ENCODE peak calls at places on chromosomes 13 and 19, in nine cellular contexts. One of them, this sample, is unnamed.

GRCh38 chr13:49308104-49308875 is 60.6 kb downstream of the CDADC1 start:
- DNase-seq in CD4-positive, CD25-positive, alpha-beta regulatory T cell: no peak
- DNase-seq in mesendoderm: no peak
- DNase-seq in heart right ventricle: peak
- DNase-seq in A549: no peak
- DNase-seq in endodermal cell: no peak
- DNase-seq in hepatocyte: peak
- DNase-seq in cardiac muscle cell: no peak
- DNase-seq in H1: no peak
- DNase-seq in this sample: no peak

GRCh38 chr19:48629599-48630288 is 7.4 kb downstream of the DBP start:
- DNase-seq in CD4-positive, CD25-positive, alpha-beta regulatory T cell: no peak
- DNase-seq in mesendoderm: peak
- DNase-seq in heart right ventricle: no peak
- DNase-seq in A549: no peak
- DNase-seq in endodermal cell: peak
- DNase-seq in hepatocyte: peak
- DNase-seq in cardiac muscle cell: peak
- DNase-seq in H1: peak
- DNase-seq in this sample: no peak

GRCh38 chr19:43798546-43799409 is 3.5 kb downstream of the LYPD5 start:
- DNase-seq in CD4-positive, CD25-positive, alpha-beta regulatory T cell: peak
- DNase-seq in mesendoderm: peak
- DNase-seq in heart right ventricle: no peak
- DNase-seq in A549: peak
- DNase-seq in endodermal cell: peak
- DNase-seq in hepatocyte: peak
- DNase-seq in cardiac muscle cell: peak
- DNase-seq in H1: peak
- DNase-seq in this sample: no peak

GRCh38 chr19:1076046-1076386 is 9.0 kb downstream of the ARHGAP45 start:
- DNase-seq in CD4-positive, CD25-positive, alpha-beta regulatory T cell: no peak
- DNase-seq in mesendoderm: no peak
- DNase-seq in heart right ventricle: no peak
- DNase-seq in A549: no peak
- DNase-seq in endodermal cell: no peak
- DNase-seq in hepatocyte: no peak
- DNase-seq in cardiac muscle cell: no peak
- DNase-seq in H1: no peak
- DNase-seq in this sample: no peak

GRCh38 chr13:60018536-60018935 is 145.2 kb downstream of the DIAPH3 start:
- DNase-seq in CD4-positive, CD25-positive, alpha-beta regulatory T cell: no peak
- DNase-seq in mesendoderm: no peak
- DNase-seq in heart right ventricle: no peak
- DNase-seq in A549: no peak
- DNase-seq in endodermal cell: no peak
- DNase-seq in hepatocyte: no peak
- DNase-seq in cardiac muscle cell: no peak
- DNase-seq in H1: no peak
- DNase-seq in this sample: no peak

GRCh38 chr19:57410748-57411671 is at the start of gene ZNF17:
- DNase-seq in CD4-positive, CD25-positive, alpha-beta regulatory T cell: peak
- DNase-seq in mesendoderm: peak
- DNase-seq in heart right ventricle: peak
- DNase-seq in A549: peak
- DNase-seq in endodermal cell: peak
- DNase-seq in hepatocyte: peak
- DNase-seq in cardiac muscle cell: peak
- DNase-seq in H1: peak
- DNase-seq in this sample: peak

GRCh38 chr13:43061496-43062280 is 38.3 kb downstream of the DNAJC15 start:
- DNase-seq in CD4-positive, CD25-positive, alpha-beta regulatory T cell: no peak
- DNase-seq in mesendoderm: peak
- DNase-seq in heart right ventricle: no peak
- DNase-seq in A549: no peak
- DNase-seq in endodermal cell: no peak
- DNase-seq in hepatocyte: no peak
- DNase-seq in cardiac muscle cell: no peak
- DNase-seq in H1: no peak
- DNase-seq in this sample: no peak

GRCh38 chr13:113903361-113903760 is 39.5 kb upstream of the GAS6 start:
- DNase-seq in CD4-positive, CD25-positive, alpha-beta regulatory T cell: no peak
- DNase-seq in mesendoderm: no peak
- DNase-seq in heart right ventricle: no peak
- DNase-seq in A549: no peak
- DNase-seq in endodermal cell: no peak
- DNase-seq in hepatocyte: no peak
- DNase-seq in cardiac muscle cell: no peak
- DNase-seq in H1: no peak
- DNase-seq in this sample: no peak

GRCh38 chr13:69619651-69620050 is 488.0 kb upstream of the ATXN8OS start:
- DNase-seq in CD4-positive, CD25-positive, alpha-beta regulatory T cell: no peak
- DNase-seq in mesendoderm: peak
- DNase-seq in heart right ventricle: no peak
- DNase-seq in A549: no peak
- DNase-seq in endodermal cell: no peak
- DNase-seq in hepatocyte: no peak
- DNase-seq in cardiac muscle cell: no peak
- DNase-seq in H1: no peak
- DNase-seq in this sample: no peak

GRCh38 chr19:18488838-18489626 is 32.8 kb downstream of the ELL start:
- DNase-seq in CD4-positive, CD25-positive, alpha-beta regulatory T cell: no peak
- DNase-seq in mesendoderm: peak
- DNase-seq in heart right ventricle: no peak
- DNase-seq in A549: peak
- DNase-seq in endodermal cell: peak
- DNase-seq in hepatocyte: peak
- DNase-seq in cardiac muscle cell: peak
- DNase-seq in H1: peak
- DNase-seq in this sample: no peak

GRCh38 chr13:26198116-26198515 is 24.0 kb downstream of the RNF6 start:
- DNase-seq in CD4-positive, CD25-positive, alpha-beta regulatory T cell: no peak
- DNase-seq in mesendoderm: no peak
- DNase-seq in heart right ventricle: no peak
- DNase-seq in A549: no peak
- DNase-seq in endodermal cell: no peak
- DNase-seq in hepatocyte: no peak
- DNase-seq in cardiac muscle cell: no peak
- DNase-seq in H1: no peak
- DNase-seq in this sample: no peak

GRCh38 chr13:114034481-114034891 is 60.6 kb upstream of the C13orf46 start:
- DNase-seq in CD4-positive, CD25-positive, alpha-beta regulatory T cell: no peak
- DNase-seq in mesendoderm: no peak
- DNase-seq in heart right ventricle: no peak
- DNase-seq in A549: no peak
- DNase-seq in endodermal cell: no peak
- DNase-seq in hepatocyte: no peak
- DNase-seq in cardiac muscle cell: no peak
- DNase-seq in H1: no peak
- DNase-seq in this sample: no peak

DNA sequence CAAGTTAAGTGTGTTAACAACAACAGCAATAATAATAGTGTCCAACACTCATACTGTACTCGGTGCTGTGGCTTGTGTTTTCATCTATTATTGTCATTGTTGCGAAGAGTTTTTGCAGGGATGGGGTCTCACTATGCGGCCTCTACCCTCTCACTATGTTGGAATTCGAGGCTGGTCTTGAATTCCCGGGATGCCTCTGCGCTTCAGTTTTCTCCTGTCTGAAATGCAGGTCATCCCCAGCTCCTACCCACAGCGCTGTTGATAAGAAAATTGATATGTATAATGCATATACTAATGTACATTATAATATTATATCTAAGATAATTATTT is 4.9 kb upstream of the SBK3 start:
- DNase-seq in CD4-positive, CD25-positive, alpha-beta regulatory T cell: no peak
- DNase-seq in mesendoderm: peak
- DNase-seq in heart right ventricle: no peak
- DNase-seq in A549: no peak
- DNase-seq in endodermal cell: no peak
- DNase-seq in hepatocyte: no peak
- DNase-seq in cardiac muscle cell: no peak
- DNase-seq in H1: no peak
- DNase-seq in this sample: no peak
- H3K4me3 ChIP-seq in CD4-positive, CD25-positive, alpha-beta regulatory T cell: no peak
- H3K4me3 ChIP-seq in mesendoderm: peak
- H3K4me3 ChIP-seq in heart right ventricle: no peak
- H3K4me3 ChIP-seq in A549: peak
- H3K4me3 ChIP-seq in endodermal cell: peak
- H3K4me3 ChIP-seq in hepatocyte: no peak
- H3K4me3 ChIP-seq in cardiac muscle cell: no peak
- H3K4me3 ChIP-seq in H1: peak
- H3K4me3 ChIP-seq in this sample: no peak

GRCh38 chr13:24271611-24272451 is 37.5 kb upstream of the C1QTNF9 start:
- DNase-seq in CD4-positive, CD25-positive, alpha-beta regulatory T cell: peak
- DNase-seq in mesendoderm: no peak
- DNase-seq in heart right ventricle: peak
- DNase-seq in A549: no peak
- DNase-seq in endodermal cell: peak
- DNase-seq in hepatocyte: peak
- DNase-seq in cardiac muscle cell: no peak
- DNase-seq in H1: no peak
- DNase-seq in this sample: peak

GRCh38 chr13:24269803-24270202 is 39.6 kb upstream of the C1QTNF9 start:
- DNase-seq in CD4-positive, CD25-positive, alpha-beta regulatory T cell: no peak
- DNase-seq in mesendoderm: no peak
- DNase-seq in heart right ventricle: no peak
- DNase-seq in A549: no peak
- DNase-seq in endodermal cell: no peak
- DNase-seq in hepatocyte: no peak
- DNase-seq in cardiac muscle cell: no peak
- DNase-seq in H1: no peak
- DNase-seq in this sample: no peak

GRCh38 chr13:24271231-24271610 is 38.2 kb upstream of the C1QTNF9 start:
- DNase-seq in CD4-positive, CD25-positive, alpha-beta regulatory T cell: no peak
- DNase-seq in mesendoderm: no peak
- DNase-seq in heart right ventricle: no peak
- DNase-seq in A549: no peak
- DNase-seq in endodermal cell: no peak
- DNase-seq in hepatocyte: no peak
- DNase-seq in cardiac muscle cell: no peak
- DNase-seq in H1: no peak
- DNase-seq in this sample: no peak

GRCh38 chr13:24272452-24273161 is 36.8 kb upstream of the C1QTNF9 start:
- DNase-seq in CD4-positive, CD25-positive, alpha-beta regulatory T cell: no peak
- DNase-seq in mesendoderm: no peak
- DNase-seq in heart right ventricle: no peak
- DNase-seq in A549: no peak
- DNase-seq in endodermal cell: peak
- DNase-seq in hepatocyte: no peak
- DNase-seq in cardiac muscle cell: no peak
- DNase-seq in H1: no peak
- DNase-seq in this sample: no peak

GRCh38 chr13:24270639-24271131 is 38.7 kb upstream of the C1QTNF9 start:
- DNase-seq in CD4-positive, CD25-positive, alpha-beta regulatory T cell: peak
- DNase-seq in mesendoderm: peak
- DNase-seq in heart right ventricle: peak
- DNase-seq in A549: peak
- DNase-seq in endodermal cell: peak
- DNase-seq in hepatocyte: peak
- DNase-seq in cardiac muscle cell: peak
- DNase-seq in H1: no peak
- DNase-seq in this sample: peak
- H3K4me3 ChIP-seq in CD4-positive, CD25-positive, alpha-beta regulatory T cell: peak
- H3K4me3 ChIP-seq in mesendoderm: no peak
- H3K4me3 ChIP-seq in heart right ventricle: peak
- H3K4me3 ChIP-seq in A549: no peak
- H3K4me3 ChIP-seq in endodermal cell: no peak
- H3K4me3 ChIP-seq in hepatocyte: no peak
- H3K4me3 ChIP-seq in cardiac muscle cell: no peak
- H3K4me3 ChIP-seq in H1: no peak
- H3K4me3 ChIP-seq in this sample: peak

GRCh38 chr19:56272448-56272847 is at the start of gene EDDM13:
- DNase-seq in CD4-positive, CD25-positive, alpha-beta regulatory T cell: no peak
- DNase-seq in mesendoderm: no peak
- DNase-seq in heart right ventricle: no peak
- DNase-seq in A549: no peak
- DNase-seq in endodermal cell: no peak
- DNase-seq in hepatocyte: no peak
- DNase-seq in cardiac muscle cell: no peak
- DNase-seq in H1: no peak
- DNase-seq in this sample: no peak

GRCh38 chr19:56270676-56271075 is 1.9 kb upstream of the EDDM13 start:
- DNase-seq in CD4-positive, CD25-positive, alpha-beta regulatory T cell: no peak
- DNase-seq in mesendoderm: no peak
- DNase-seq in heart right ventricle: no peak
- DNase-seq in A549: no peak
- DNase-seq in endodermal cell: no peak
- DNase-seq in hepatocyte: no peak
- DNase-seq in cardiac muscle cell: no peak
- DNase-seq in H1: no peak
- DNase-seq in this sample: no peak

GRCh38 chr19:56269348-56269747 is 3.2 kb upstream of the EDDM13 start:
- DNase-seq in CD4-positive, CD25-positive, alpha-beta regulatory T cell: no peak
- DNase-seq in mesendoderm: no peak
- DNase-seq in heart right ventricle: no peak
- DNase-seq in A549: no peak
- DNase-seq in endodermal cell: no peak
- DNase-seq in hepatocyte: no peak
- DNase-seq in cardiac muscle cell: no peak
- DNase-seq in H1: no peak
- DNase-seq in this sample: no peak

GRCh38 chr19:56273563-56274117 is 1.1 kb downstream of the EDDM13 start:
- DNase-seq in CD4-positive, CD25-positive, alpha-beta regulatory T cell: no peak
- DNase-seq in mesendoderm: peak
- DNase-seq in heart right ventricle: no peak
- DNase-seq in A549: no peak
- DNase-seq in endodermal cell: no peak
- DNase-seq in hepatocyte: no peak
- DNase-seq in cardiac muscle cell: no peak
- DNase-seq in H1: no peak
- DNase-seq in this sample: no peak

DNA sequence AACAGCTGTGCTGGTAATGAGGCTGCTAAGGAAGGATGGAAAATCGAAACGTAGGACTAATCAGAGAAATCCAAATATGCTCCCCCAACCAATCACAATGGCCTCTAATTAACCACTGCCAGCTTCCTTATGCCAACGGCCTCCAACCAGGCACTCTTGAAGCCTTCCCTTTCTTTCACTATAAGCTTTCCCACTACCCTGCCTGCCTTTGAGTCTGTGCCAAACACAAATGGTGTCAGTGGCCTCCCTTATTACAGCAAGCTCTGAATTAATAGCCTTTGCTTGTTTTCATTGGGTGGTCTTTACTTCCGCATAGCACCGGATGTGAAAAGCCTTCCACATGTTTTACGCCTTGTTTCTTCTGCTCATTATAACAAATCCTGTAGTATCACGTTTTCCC is 1.5 kb upstream of the EDDM13 start:
- DNase-seq in CD4-positive, CD25-positive, alpha-beta regulatory T cell: no peak
- DNase-seq in mesendoderm: no peak
- DNase-seq in heart right ventricle: no peak
- DNase-seq in A549: no peak
- DNase-seq in endodermal cell: no peak
- DNase-seq in hepatocyte: no peak
- DNase-seq in cardiac muscle cell: no peak
- DNase-seq in H1: no peak
- DNase-seq in this sample: no peak
- H3K4me3 ChIP-seq in CD4-positive, CD25-positive, alpha-beta regulatory T cell: no peak
- H3K4me3 ChIP-seq in mesendoderm: no peak
- H3K4me3 ChIP-seq in heart right ventricle: no peak
- H3K4me3 ChIP-seq in A549: no peak
- H3K4me3 ChIP-seq in endodermal cell: no peak
- H3K4me3 ChIP-seq in hepatocyte: no peak
- H3K4me3 ChIP-seq in cardiac muscle cell: no peak
- H3K4me3 ChIP-seq in H1: no peak
- H3K4me3 ChIP-seq in this sample: no peak

GRCh38 chr19:53982611-53983010 is 8.8 kb upstream of the CACNG6 start:
- DNase-seq in CD4-positive, CD25-positive, alpha-beta regulatory T cell: no peak
- DNase-seq in mesendoderm: peak
- DNase-seq in heart right ventricle: peak
- DNase-seq in A549: peak
- DNase-seq in endodermal cell: peak
- DNase-seq in hepatocyte: peak
- DNase-seq in cardiac muscle cell: peak
- DNase-seq in H1: peak
- DNase-seq in this sample: no peak
- H3K4me3 ChIP-seq in CD4-positive, CD25-positive, alpha-beta regulatory T cell: no peak
- H3K4me3 ChIP-seq in mesendoderm: no peak
- H3K4me3 ChIP-seq in heart right ventricle: no peak
- H3K4me3 ChIP-seq in A549: peak
- H3K4me3 ChIP-seq in endodermal cell: no peak
- H3K4me3 ChIP-seq in hepatocyte: no peak
- H3K4me3 ChIP-seq in cardiac muscle cell: peak
- H3K4me3 ChIP-seq in H1: no peak
- H3K4me3 ChIP-seq in this sample: no peak

This sample was measured in Jurkat, Clone E6-1.